ENCODE peak calls at places on chromosomes 3 and 15, in four cellular contexts. Q is GM04504; P is CD8-positive, alpha-beta memory T cell; X is activated CD8-positive, alpha-beta memory T cell treated with anti-CD3 and anti-CD28 coated beads, Interleukin-2, amount 50 U/mL, for 4 hours. F is an unnamed sample.

GRCh38 chr3:18122264-18122663 is 302.9 kb downstream of the SATB1 start:
- DNase-seq in X (no peak), P (no peak), Q (no peak), F (no peak)

GRCh38 chr15:37981781-37982180 is 47.3 kb downstream of the TMCO5A start:
- DNase-seq in P (no peak), Q (no peak), X (no peak), F (no peak)

GRCh38 chr3:190486201-190486865 is 27.6 kb upstream of the IL1RAP start:
- DNase-seq in X (no peak), Q (no peak), P (no peak), F (no peak)

GRCh38 chr3:170690133-170690981 is 104.5 kb upstream of the SLC7A14 start:
- DNase-seq in Q (no peak), X (peak; percentile 34), P (peak; percentile 20), F (peak; percentile 55)

GRCh38 chr15:40250771-40251454 is 12.1 kb downstream of the PAK6 start:
- DNase-seq in Q (no peak), P (no peak), X (no peak), F (no peak)

GRCh38 chr15:90706394-90707327 is 10.5 kb upstream of the BLM start:
- DNase-seq in X (no peak), Q (no peak), P (no peak), F (no peak)

GRCh38 chr3:141457624-141458236 is 29.1 kb upstream of the RASA2 start:
- DNase-seq in X (no peak), P (no peak), Q (no peak), F (no peak)

GRCh38 chr15:38207591-38207990 is 45.0 kb upstream of the SPRED1 start:
- DNase-seq in P (no peak), Q (no peak), X (no peak), F (no peak)

GRCh38 chr3:128317101-128317697 is 149.5 kb downstream of the DNAJB8 start:
- DNase-seq in Q (no peak), P (peak; percentile 18), X (no peak), F (no peak)

F was measured in progenitor cell of endocrine pancreas.